ENCODE peak calls at places on chromosomes 13 and 19, in four cellular contexts. E is A549, K is IMR-90, C is K562. B is an unnamed sample.

GRCh38 chr19:57708641-57709354 is at the start of gene ZNF154:
- DNase-seq in K (peak), E (no peak), C (no peak), B (no peak)

GRCh38 chr13:113209336-113209879 is at the start of gene CUL4A:
- DNase-seq in K (peak), C (peak), E (peak), B (no peak)

GRCh38 chr13:84896128-84896527 is 903.1 kb downstream of the SLITRK6 start:
- DNase-seq in E (peak), C (peak), K (peak), B (peak)

GRCh38 chr13:69287050-69287698 is 820.5 kb upstream of the ATXN8OS start:
- DNase-seq in C (no peak), E (peak), K (no peak), B (no peak)

GRCh38 chr13:112873851-112874750 is 94.9 kb upstream of the MCF2L start:
- DNase-seq in E (peak), C (peak), K (peak), B (no peak)

GRCh38 chr13:99859178-99860177 is 112.1 kb downstream of the ZIC5 start:
- DNase-seq in K (no peak), E (no peak), C (no peak), B (peak)

GRCh38 chr19:3426433-3426832 is 53.9 kb downstream of the SMIM24 start:
- DNase-seq in E (no peak), C (no peak), K (no peak), B (no peak)

GRCh38 chr13:98172570-98173405 is 4.3 kb downstream of the RNF113B start:
- DNase-seq in K (peak), E (no peak), C (no peak), B (no peak)

GRCh38 chr13:106105153-106105552 is 430.3 kb downstream of the EFNB2 start:
- DNase-seq in K (peak), E (no peak), C (no peak), B (no peak)

GRCh38 chr13:24682353-24682752 is 2.1 kb downstream of the ATP12A start:
- DNase-seq in C (no peak), E (no peak), K (no peak), B (no peak)

GRCh38 chr19:45667620-45668341 is at the start of gene GIPR:
- DNase-seq in K (peak), E (peak), C (peak), B (no peak)

GRCh38 chr13:41900918-41901317 is 60.0 kb downstream of the VWA8 start:
- DNase-seq in E (peak), C (no peak), K (peak), B (no peak)

GRCh38 chr13:41696163-41697003 is 239.0 kb downstream of the RGCC start:
- DNase-seq in E (peak), K (peak), C (no peak), B (no peak)

GRCh38 chr13:49097374-49097773 is 121.7 kb downstream of the FNDC3A start:
- DNase-seq in K (peak), E (peak), C (no peak), B (no peak)

GRCh38 chr19:47313754-47314133 is 4.1 kb downstream of the C5AR1 start:
- DNase-seq in K (no peak), C (no peak), E (no peak), B (no peak)

GRCh38 chr13:109645831-109646230 is 140.6 kb downstream of the IRS2 start:
- DNase-seq in E (no peak), K (no peak), C (no peak), B (no peak)

GRCh38 chr19:14530005-14530348 is 583 bp downstream of the TECR start:
- DNase-seq in E (peak), C (no peak), K (no peak), B (no peak)

GRCh38 chr13:78596701-78597550 is 6.4 kb downstream of the POU4F1 start:
- DNase-seq in E (no peak), K (no peak), C (no peak), B (no peak)

GRCh38 chr13:37597477-37597876 is 1.1 kb downstream of the POSTN start:
- DNase-seq in E (no peak), C (no peak), K (no peak), B (no peak)

GRCh38 chr19:57118848-57119247 is 937 bp upstream of the USP29 start:
- DNase-seq in C (no peak), E (no peak), K (no peak), B (no peak)

GRCh38 chr13:24671367-24672117 is 8.7 kb upstream of the ATP12A start:
- DNase-seq in C (peak), E (peak), K (peak), B (no peak)

GRCh38 chr19:56272448-56272847 is at the start of gene EDDM13:
- DNase-seq in K (no peak), E (no peak), C (no peak), B (no peak)

GRCh38 chr19:38737297-38737865 is 6.9 kb downstream of the CAPN12 start:
- DNase-seq in E (peak), C (no peak), K (no peak), B (no peak)

GRCh38 chr19:54448037-54448773 is 794 bp upstream of the LENG8 start:
- DNase-seq in E (peak), C (peak), K (peak), B (no peak)

GRCh38 chr13:48403151-48403631 is 9.7 kb downstream of the LPAR6 start:
- DNase-seq in E (no peak), K (peak), C (no peak), B (peak)

GRCh38 chr13:33610471-33611015 is 207.4 kb upstream of the RFC3 start:
- DNase-seq in E (peak), C (no peak), K (no peak), B (no peak)

GRCh38 chr13:33519561-33520479 is 234.3 kb upstream of the STARD13 start:
- DNase-seq in K (peak), C (no peak), E (no peak), B (no peak)

GRCh38 chr19:36604656-36605100 is 435 bp upstream of the ZNF382 start:
- DNase-seq in E (no peak), C (no peak), K (peak), B (peak)

GRCh38 chr13:43346427-43346826 is 323.0 kb downstream of the DNAJC15 start:
- DNase-seq in E (no peak), K (no peak), C (no peak), B (no peak)

GRCh38 chr13:66805657-66806056 is 424.5 kb downstream of the PCDH9 start:
- DNase-seq in E (peak), K (peak), C (no peak), B (no peak)

GRCh38 chr19:54266133-54266532 is 9.1 kb upstream of the LILRB5 start:
- DNase-seq in C (peak), E (peak), K (peak), B (peak)

GRCh38 chr19:29089315-29089855 is 123.6 kb downstream of the UQCRFS1 start:
- DNase-seq in C (no peak), E (no peak), K (no peak), B (no peak)

GRCh38 chr19:3606174-3606689 is 443 bp downstream of the TBXA2R start:
- DNase-seq in E (no peak), K (no peak), C (peak), B (no peak)

GRCh38 chr13:47004552-47004951 is 107.7 kb upstream of the HTR2A start:
- DNase-seq in K (no peak), E (no peak), C (no peak), B (no peak)

GRCh38 chr13:57633141-57633949 is 1.8 kb downstream of the PCDH17 start:
- DNase-seq in K (no peak), E (no peak), C (no peak), B (no peak)

GRCh38 chr13:93298741-93299140 is 72.1 kb downstream of the GPC6 start:
- DNase-seq in K (peak), C (no peak), E (no peak), B (no peak)
- TF ChIP-seq ELK1 in K (no peak), C (no peak), E (no peak), B (no peak)

GRCh38 chr19:16588089-16588823 is 16.0 kb upstream of the SLC35E1 start:
- DNase-seq in E (no peak), C (peak), K (peak), B (peak)

GRCh38 chr19:16587031-16588023 is 15.1 kb upstream of the SLC35E1 start:
- DNase-seq in K (peak), C (no peak), E (no peak), B (peak)

GRCh38 chr19:16590876-16591802 is 18.9 kb upstream of the SLC35E1 start:
- DNase-seq in C (no peak), K (no peak), E (no peak), B (no peak)

GRCh38 chr19:16589917-16590316 is 17.7 kb upstream of the SLC35E1 start:
- DNase-seq in C (no peak), E (no peak), K (no peak), B (no peak)

DNA sequence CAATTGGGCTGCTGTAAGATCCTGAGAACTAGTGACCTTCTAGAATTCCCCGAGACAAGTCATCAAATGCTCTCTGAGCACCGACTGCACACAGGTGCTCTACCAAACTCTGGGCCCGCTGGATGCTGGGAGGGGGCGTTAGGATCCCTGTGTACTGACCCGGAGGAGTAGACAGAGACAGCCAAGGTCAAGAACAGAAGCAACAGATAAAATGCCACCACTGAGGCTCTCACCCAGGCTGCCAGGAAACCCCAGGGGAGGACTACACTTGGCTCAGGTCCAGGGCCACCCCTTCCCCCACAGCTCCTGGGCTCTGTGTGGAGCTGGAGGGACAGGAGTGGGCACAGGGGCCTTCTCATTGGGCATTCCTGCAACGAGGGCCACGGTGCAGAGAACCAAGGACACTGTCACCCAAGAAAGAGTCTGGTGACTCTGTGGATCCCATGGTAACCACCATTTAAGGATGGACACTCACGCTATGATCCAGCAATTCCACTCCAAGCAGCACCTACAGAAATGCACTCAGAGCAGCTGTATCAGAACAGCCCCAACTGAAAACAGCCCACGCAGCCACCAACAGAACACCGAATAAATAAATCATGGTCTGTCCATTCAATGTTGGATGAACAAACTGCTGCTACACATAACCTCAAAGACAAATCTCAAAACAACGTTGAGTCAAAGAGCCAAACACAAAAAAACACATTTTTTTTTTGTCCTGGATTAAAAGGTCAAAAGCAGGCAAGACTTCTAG is 16.8 kb upstream of the SLC35E1 start:
- DNase-seq in C (no peak), E (no peak), K (no peak), B (no peak)
- TF ChIP-seq ELK1 in C (no peak), E (no peak), K (no peak), B (no peak)

GRCh38 chr19:18577365-18577914 is 5.8 kb downstream of the UBA52 start:
- DNase-seq in K (no peak), C (no peak), E (no peak), B (no peak)
- TF ChIP-seq ELK1 in K (no peak), C (no peak), E (no peak), B (no peak)

DNA sequence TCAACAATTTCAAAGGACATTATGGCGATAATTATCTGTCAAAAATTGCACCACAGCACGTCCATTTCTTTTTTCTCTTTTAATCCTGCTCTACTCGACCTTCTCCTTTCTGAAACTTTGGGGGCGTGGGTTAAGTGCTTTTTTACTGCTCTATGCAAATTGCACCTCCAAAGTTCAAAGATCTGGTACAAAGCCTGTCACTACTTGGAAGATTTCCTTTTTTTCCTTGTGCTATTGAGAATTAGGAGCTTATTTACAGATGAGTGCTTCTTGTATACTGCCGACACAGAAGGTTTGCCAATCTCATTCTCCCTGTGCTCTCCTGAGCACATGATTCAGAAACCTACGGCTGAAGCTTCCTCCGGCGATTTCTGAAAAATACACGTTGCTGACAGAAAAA is 94.8 kb downstream of the TEX29 start:
- DNase-seq in E (no peak), C (no peak), K (no peak), B (no peak)
- TF ChIP-seq ELK1 in E (no peak), C (no peak), K (no peak), B (no peak)

GRCh38 chr19:1944916-1945561 is 4.1 kb downstream of the CSNK1G2 start:
- DNase-seq in E (no peak), C (no peak), K (no peak), B (no peak)

GRCh38 chr19:1944088-1944915 is 3.3 kb downstream of the CSNK1G2 start:
- DNase-seq in E (no peak), K (no peak), C (no peak), B (no peak)

GRCh38 chr19:1947651-1948209 is 6.8 kb downstream of the CSNK1G2 start:
- DNase-seq in E (no peak), K (no peak), C (no peak), B (no peak)

GRCh38 chr19:1943661-1944087 is 2.7 kb downstream of the CSNK1G2 start:
- DNase-seq in K (no peak), E (no peak), C (no peak), B (no peak)

GRCh38 chr19:1945899-1946298 is 4.9 kb downstream of the CSNK1G2 start:
- DNase-seq in C (peak), K (no peak), E (peak), B (no peak)
- TF ChIP-seq ELK1 in C (no peak), K (no peak), E (no peak), B (no peak)

GRCh38 chr19:8111376-8111775 is 38.0 kb downstream of the FBN3 start:
- DNase-seq in C (peak), K (no peak), E (no peak), B (no peak)
- TF ChIP-seq ELK1 in C (no peak), K (no peak), E (no peak), B (no peak)

DNA sequence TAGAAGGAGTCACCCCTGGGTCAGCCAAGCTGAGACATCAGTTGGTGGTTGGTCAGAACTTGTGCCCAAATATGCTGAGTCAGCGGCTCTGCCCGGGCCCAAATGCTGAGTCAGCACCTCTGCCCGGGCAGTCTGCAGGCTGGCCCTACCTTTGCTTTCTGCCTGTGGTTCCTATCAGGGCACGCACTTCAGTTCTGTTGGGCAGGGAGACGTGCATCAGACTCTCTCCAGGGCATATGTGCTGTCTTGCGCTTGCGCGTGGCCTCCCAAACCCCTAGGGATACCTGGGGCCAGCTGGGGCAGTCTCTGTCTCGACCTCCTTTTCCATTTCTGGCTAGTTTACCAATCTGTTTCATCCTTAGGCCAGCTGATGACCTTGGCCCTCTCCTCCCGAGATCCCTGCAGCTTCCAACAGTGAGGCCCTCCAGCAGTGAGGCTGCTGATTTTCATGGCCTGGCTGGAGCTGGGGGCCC is 24.4 kb upstream of the LDLR start:
- DNase-seq in C (peak), E (peak), K (no peak), B (no peak)
- TF ChIP-seq ELK1 in C (no peak), E (no peak), K (no peak), B (no peak)

GRCh38 chr13:71638728-71639127 is 228.3 kb downstream of the DACH1 start:
- DNase-seq in K (no peak), C (no peak), E (no peak), B (no peak)

GRCh38 chr13:71644579-71644978 is 222.4 kb downstream of the DACH1 start:
- DNase-seq in C (no peak), K (no peak), E (no peak), B (no peak)

GRCh38 chr13:71645467-71645866 is 221.5 kb downstream of the DACH1 start:
- DNase-seq in E (no peak), K (no peak), C (no peak), B (no peak)

DNA sequence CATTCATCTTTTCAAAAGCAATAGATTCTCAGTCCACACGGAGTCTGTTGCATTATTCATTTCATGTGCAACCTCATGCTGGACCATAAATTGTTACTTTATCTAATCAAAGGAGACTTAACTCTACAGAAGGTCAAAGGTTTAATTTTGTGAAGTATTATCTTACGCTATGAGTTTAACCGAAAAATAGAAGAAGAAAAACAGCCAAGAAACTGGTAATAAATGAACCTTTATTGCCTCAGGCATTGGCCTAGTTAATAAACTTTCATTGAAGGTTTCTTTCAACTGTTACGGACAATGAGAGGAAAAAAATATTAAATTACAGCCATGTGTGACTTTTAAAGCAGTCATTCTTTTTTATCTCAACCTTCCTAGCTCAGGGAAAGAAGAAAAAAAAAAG is 223.5 kb downstream of the DACH1 start:
- DNase-seq in E (no peak), C (no peak), K (no peak), B (no peak)
- TF ChIP-seq ELK1 in E (no peak), C (no peak), K (no peak), B (no peak)

DNA sequence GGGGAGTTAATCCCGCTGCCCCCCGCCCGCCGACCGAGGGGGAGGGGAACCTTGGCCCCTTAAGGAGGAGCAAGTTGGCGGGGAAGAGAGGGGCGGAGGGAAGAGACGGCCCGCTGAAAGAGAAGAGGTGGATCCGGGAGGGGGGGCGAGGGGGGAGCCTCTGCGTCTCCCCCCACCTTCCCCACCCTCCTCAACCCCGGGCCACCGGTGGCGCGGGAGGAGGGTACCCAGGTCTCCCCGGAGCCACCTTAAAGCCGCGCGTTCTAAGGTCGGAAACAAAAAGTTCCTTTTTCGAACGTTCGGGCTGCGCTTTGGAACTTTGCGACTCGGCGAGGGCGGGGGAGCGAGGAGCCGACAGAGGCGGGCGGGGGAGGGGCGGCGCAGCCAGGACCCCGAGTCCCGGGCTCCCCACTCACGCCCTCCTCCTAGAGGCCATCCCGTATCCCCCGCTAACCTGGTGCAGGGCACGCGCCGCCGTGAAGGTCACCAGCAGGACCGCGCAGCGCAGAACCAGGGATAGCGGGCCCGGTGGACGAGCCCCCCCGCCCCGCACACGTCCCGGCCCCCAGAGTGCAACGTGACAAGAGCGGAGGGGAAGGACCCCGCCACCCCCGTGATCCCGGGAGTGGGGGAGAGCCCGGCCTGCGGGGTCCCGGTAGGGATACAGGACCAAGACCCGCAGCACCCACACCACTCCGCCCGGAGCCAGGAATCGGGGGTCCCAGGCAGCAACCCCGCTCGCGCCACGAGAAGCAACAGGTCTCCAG is 662 bp downstream of the ERF start:
- DNase-seq in K (peak), C (peak), E (peak), B (no peak)
- TF ChIP-seq ELK1 in K (no peak), C (no peak), E (no peak), B (no peak)